ENCODE peak calls at places on chromosomes 7 and 10, in six cellular contexts. J is HepG2, Z is H1, X is GM12878, R is SK-N-SH, E is K562. K is an unnamed sample.

GRCh38 chr7:70997275-70997674 is 134.7 kb upstream of the GALNT17 start:
- DNase-seq in J (no peak), Z (no peak), X (no peak), R (no peak), E (no peak), K (no peak)

GRCh38 chr7:146961617-146962016 is 845.0 kb downstream of the CNTNAP2 start:
- DNase-seq in J (no peak), Z (no peak), X (no peak), R (no peak), E (no peak), K (no peak)

GRCh38 chr10:92880233-92880861 is 32.0 kb downstream of the EXOC6 start:
- DNase-seq in J (peak; percentile 54), Z (no peak), X (no peak), R (peak; percentile 37), E (peak; percentile 14), K (peak; percentile 39)

GRCh38 chr7:123643495-123644428 is 11.9 kb upstream of the LMOD2 start:
- DNase-seq in J (peak; percentile 60), Z (peak; percentile 33), X (no peak), R (peak; percentile 77), E (no peak), K (no peak)

GRCh38 chr7:16934947-16935742 is 53.4 kb upstream of the AGR3 start:
- DNase-seq in J (no peak), Z (no peak), X (no peak), R (no peak), E (no peak), K (no peak)

GRCh38 chr10:73131295-73131694 is 21.0 kb downstream of the NUDT13 start:
- DNase-seq in J (no peak), Z (no peak), X (no peak), R (no peak), E (no peak), K (no peak)

GRCh38 chr10:62268027-62268398 is 631 bp downstream of the RTKN2 start:
- DNase-seq in J (no peak), Z (no peak), X (no peak), R (peak; percentile 46), E (no peak), K (no peak)

GRCh38 chr10:72846225-72846624 is 47.3 kb upstream of the OIT3 start:
- DNase-seq in J (no peak), Z (no peak), X (no peak), R (no peak), E (no peak), K (no peak)

GRCh38 chr7:147519062-147519461 is 1071.5 kb upstream of the C7orf33 start:
- DNase-seq in J (peak; percentile 40), Z (peak; percentile 1), X (no peak), R (no peak), E (no peak), K (no peak)

GRCh38 chr10:49608925-49609282 is 1.2 kb upstream of the SLC18A3 start:
- DNase-seq in J (no peak), Z (no peak), X (no peak), R (no peak), E (no peak), K (no peak)

GRCh38 chr10:119515511-119516045 is 26.9 kb downstream of the RGS10 start:
- DNase-seq in J (no peak), Z (no peak), X (no peak), R (no peak), E (peak; percentile 46), K (no peak)

GRCh38 chr7:1457059-1457948 is 2.0 kb downstream of the MICALL2 start:
- DNase-seq in J (peak; percentile 60), Z (no peak), X (no peak), R (no peak), E (peak; percentile 55), K (no peak)

GRCh38 chr7:117951711-117952280 is 78.6 kb upstream of the CTTNBP2 start:
- DNase-seq in J (no peak), Z (no peak), X (no peak), R (no peak), E (no peak), K (no peak)

GRCh38 chr10:29078919-29079318 is 210.0 kb upstream of the LYZL1 start:
- DNase-seq in J (no peak), Z (no peak), X (no peak), R (peak; percentile 14), E (no peak), K (no peak)

GRCh38 chr10:86367339-86367951 is 850 bp upstream of the GRID1 start:
- DNase-seq in J (no peak), Z (no peak), X (no peak), R (peak; percentile 71), E (no peak), K (no peak)

GRCh38 chr10:5283305-5284158 is 81.2 kb upstream of the UCN3 start:
- DNase-seq in J (peak; percentile 58), Z (no peak), X (no peak), R (peak; percentile 51), E (peak; percentile 68), K (no peak)

GRCh38 chr10:108629843-108630242 is 1293.5 kb downstream of the XPNPEP1 start:
- DNase-seq in J (peak; percentile 1), Z (no peak), X (no peak), R (no peak), E (no peak), K (no peak)

GRCh38 chr10:46020871-46021553 is 9.4 kb downstream of the NCOA4 start:
- DNase-seq in J (peak; percentile 92), Z (no peak), X (no peak), R (no peak), E (no peak), K (peak; percentile 81)

GRCh38 chr10:112083526-112083925 is 100.0 kb downstream of the GPAM start:
- DNase-seq in J (no peak), Z (no peak), X (no peak), R (no peak), E (no peak), K (no peak)

GRCh38 chr7:27351786-27352185 is 109.2 kb downstream of the EVX1 start:
- DNase-seq in J (no peak), Z (no peak), X (no peak), R (no peak), E (no peak), K (no peak)

GRCh38 chr10:125107166-125107949 is 53.0 kb downstream of the CTBP2 start:
- DNase-seq in J (no peak), Z (no peak), X (no peak), R (no peak), E (no peak), K (no peak)

GRCh38 chr7:47651355-47652317 is 69.7 kb upstream of the TNS3 start:
- DNase-seq in J (no peak), Z (no peak), X (no peak), R (no peak), E (no peak), K (no peak)

GRCh38 chr7:11193131-11193867 is 219.6 kb downstream of the PHF14 start:
- DNase-seq in J (peak; percentile 13), Z (peak; percentile 31), X (no peak), R (no peak), E (no peak), K (no peak)
- H3K4me3 ChIP-seq in J (no peak overlapping the region), Z (peak overlapping the region; percentile 34), X (no peak overlapping the region), R (no peak overlapping the region), E (no peak overlapping the region), K (no peak overlapping the region)

DNA sequence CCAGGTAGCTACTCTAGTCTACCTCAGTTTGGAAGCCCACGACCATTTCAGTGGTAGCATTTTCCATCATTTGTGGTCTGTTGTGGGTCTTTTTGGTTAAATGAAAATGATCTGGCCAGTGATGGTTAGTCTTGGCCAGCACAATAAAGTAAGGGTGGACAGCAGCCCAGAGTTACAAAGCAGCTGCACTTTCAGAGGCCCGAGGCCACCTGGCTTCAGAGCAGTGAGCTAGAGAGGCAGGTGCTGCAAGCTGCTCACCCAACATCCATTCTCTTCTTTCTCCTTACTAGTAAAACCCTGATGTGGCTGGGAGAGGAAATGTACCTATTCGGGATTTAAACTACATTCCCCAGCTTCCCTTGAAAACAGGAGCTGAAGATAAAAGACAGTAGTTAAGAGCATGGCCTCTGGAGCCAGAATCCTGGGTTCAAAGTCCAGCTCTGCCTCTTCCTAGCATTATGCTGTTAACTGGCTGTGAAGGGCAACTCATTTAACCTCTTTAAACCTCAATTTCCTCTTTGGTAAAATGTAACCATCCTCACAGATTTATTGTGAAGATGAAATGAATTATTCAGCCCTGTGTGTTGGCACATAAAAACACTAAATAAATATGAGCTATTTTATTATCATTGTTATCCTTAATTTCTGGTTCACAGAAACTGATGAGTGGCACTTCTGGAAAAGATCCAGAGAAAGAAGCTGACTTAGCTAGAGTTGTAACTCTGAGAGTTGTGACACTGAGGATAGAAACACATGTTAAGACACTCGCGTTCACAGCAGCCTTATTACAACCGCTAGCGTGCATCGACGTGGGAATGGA is 517.3 kb downstream of the PARD3 start:
- DNase-seq in J (peak; percentile 85), Z (no peak), X (no peak), R (no peak), E (no peak), K (no peak)
- TF ChIP-seq GABPA in J (peak; percentile 46), Z (no peak), X (no peak), R (no peak), E (no peak), K (no peak)

DNA sequence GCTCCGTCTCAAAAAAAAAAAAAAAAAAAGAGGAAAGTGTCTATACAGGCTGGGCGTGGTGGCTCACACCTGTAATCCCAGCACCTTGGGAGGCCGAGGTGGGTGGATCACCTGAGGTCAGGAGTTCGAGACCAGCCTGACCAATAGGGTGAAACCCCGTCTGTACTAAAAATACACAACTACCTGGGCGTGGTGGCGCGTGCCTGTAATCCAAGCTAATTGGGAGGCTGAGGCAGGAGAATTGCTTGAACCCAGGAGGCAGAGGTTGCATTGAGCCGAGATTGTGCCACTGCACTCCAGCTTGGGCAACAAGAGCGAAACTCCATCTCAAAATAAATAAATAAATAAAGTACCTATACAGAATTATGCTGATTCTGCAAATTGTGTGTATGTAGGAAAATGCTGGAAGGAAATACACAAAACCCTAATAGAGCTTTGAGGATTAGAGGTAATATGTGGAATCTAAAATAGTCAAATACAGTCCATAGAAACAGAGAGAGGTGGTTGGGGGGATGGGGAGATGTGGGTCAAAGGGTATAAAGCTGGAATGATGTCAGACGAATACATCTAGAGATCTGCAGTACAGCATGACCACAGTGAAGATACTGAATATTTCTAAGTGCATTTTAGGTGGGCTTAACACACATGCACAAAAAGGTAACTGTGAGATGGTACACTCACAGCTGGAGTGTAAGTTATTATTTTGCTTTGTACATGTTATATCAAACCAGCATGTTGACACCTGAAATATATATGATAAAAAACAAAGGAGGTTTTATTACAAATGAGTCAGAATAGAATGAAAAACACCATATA is 174.5 kb upstream of the KLF14 start:
- DNase-seq in J (no peak), Z (no peak), X (no peak), R (no peak), E (no peak), K (no peak)
- H3K4me3 ChIP-seq in J (no peak overlapping the region), Z (no peak overlapping the region), X (no peak overlapping the region), R (peak overlapping the region; percentile 68), E (no peak overlapping the region), K (no peak overlapping the region)

DNA sequence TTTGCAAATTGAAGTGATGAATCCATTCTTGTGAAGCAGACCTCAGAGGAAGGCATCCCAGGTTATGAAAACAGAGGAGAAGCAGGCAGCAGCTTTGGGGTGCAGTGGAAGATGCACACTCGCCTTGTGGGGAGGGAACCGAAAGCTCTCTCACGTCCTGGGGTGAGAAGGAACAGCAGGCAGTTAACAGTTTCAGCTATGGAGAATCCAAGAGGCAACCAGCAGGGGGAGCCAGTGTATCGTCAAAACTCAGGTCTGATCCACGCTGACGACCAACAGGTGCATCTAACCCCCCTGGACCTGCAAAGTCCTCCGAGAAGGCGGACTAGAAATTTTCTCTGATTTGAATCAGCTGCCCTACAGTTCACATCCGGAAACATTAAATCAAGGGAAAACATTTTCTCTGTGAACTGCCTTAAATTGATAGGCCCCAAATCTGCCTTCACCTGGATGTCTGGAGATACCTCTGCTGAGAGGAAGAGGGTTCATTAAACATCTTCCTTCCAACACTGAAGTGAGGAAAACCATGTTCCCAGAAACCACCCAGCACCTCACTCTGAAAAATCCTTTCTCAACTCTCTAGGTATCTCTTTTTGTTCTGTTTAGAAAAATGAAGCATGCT is 139.0 kb upstream of the PFKP start:
- DNase-seq in J (peak; percentile 34), Z (peak; percentile 58), X (peak; percentile 54), R (peak; percentile 84), E (peak; percentile 81), K (peak; percentile 44)
- TF ChIP-seq GABPA in J (no peak), Z (no peak), X (no peak), R (no peak), E (no peak), K (no peak)

K was measured in HL-60.